ENCODE peak calls at places on chromosomes 7 and 10, in six cellular contexts. One of them, this sample, is unnamed. For H3K36me3, the result is how much of the 10 kb centered on the place peaks cover.

GRCh38 chr10:117684673-117685211 is 142.2 kb downstream of the EMX2 start:
- DNase-seq in neuronal stem cell: no peak
- DNase-seq in mesenchymal stem cell: no peak
- DNase-seq in adipocyte: no peak
- DNase-seq in pancreas: no peak
- DNase-seq in left ventricle myocardium inferior: peak
- DNase-seq in this sample: no peak

GRCh38 chr7:17966706-17967105 is 26.4 kb upstream of the SNX13 start:
- DNase-seq in neuronal stem cell: no peak
- DNase-seq in left ventricle myocardium inferior: no peak
- DNase-seq in adipocyte: no peak
- DNase-seq in pancreas: no peak
- DNase-seq in mesenchymal stem cell: no peak
- DNase-seq in this sample: no peak

GRCh38 chr10:15585303-15585715 is 134.4 kb downstream of the ITGA8 start:
- DNase-seq in pancreas: peak
- DNase-seq in left ventricle myocardium inferior: peak
- DNase-seq in mesenchymal stem cell: peak
- DNase-seq in adipocyte: peak
- DNase-seq in neuronal stem cell: peak
- DNase-seq in this sample: no peak

GRCh38 chr7:22607180-22607579 is 107.2 kb upstream of the STEAP1B start:
- DNase-seq in neuronal stem cell: no peak
- DNase-seq in mesenchymal stem cell: peak
- DNase-seq in adipocyte: no peak
- DNase-seq in pancreas: no peak
- DNase-seq in left ventricle myocardium inferior: no peak
- DNase-seq in this sample: no peak

GRCh38 chr7:55873765-55874164 is 11.2 kb upstream of the SEPTIN14 start:
- DNase-seq in pancreas: no peak
- DNase-seq in mesenchymal stem cell: no peak
- DNase-seq in neuronal stem cell: no peak
- DNase-seq in adipocyte: no peak
- DNase-seq in left ventricle myocardium inferior: no peak
- DNase-seq in this sample: no peak

GRCh38 chr7:94654764-94655561 is 970 bp downstream of the SGCE start:
- DNase-seq in pancreas: no peak
- DNase-seq in left ventricle myocardium inferior: peak
- DNase-seq in neuronal stem cell: peak
- DNase-seq in mesenchymal stem cell: peak
- DNase-seq in adipocyte: peak
- DNase-seq in this sample: no peak

GRCh38 chr10:102660891-102661613 is 16.8 kb downstream of the TRIM8 start:
- DNase-seq in neuronal stem cell: no peak
- DNase-seq in pancreas: peak
- DNase-seq in mesenchymal stem cell: peak
- DNase-seq in adipocyte: peak
- DNase-seq in left ventricle myocardium inferior: peak
- DNase-seq in this sample: no peak

GRCh38 chr7:94041529-94041928 is 37.4 kb upstream of the BET1 start:
- DNase-seq in left ventricle myocardium inferior: no peak
- DNase-seq in adipocyte: peak
- DNase-seq in neuronal stem cell: no peak
- DNase-seq in pancreas: no peak
- DNase-seq in mesenchymal stem cell: peak
- DNase-seq in this sample: no peak

GRCh38 chr10:124670849-124671248 is 73.3 kb downstream of the FAM53B start:
- DNase-seq in mesenchymal stem cell: no peak
- DNase-seq in neuronal stem cell: no peak
- DNase-seq in pancreas: peak
- DNase-seq in left ventricle myocardium inferior: no peak
- DNase-seq in adipocyte: no peak
- DNase-seq in this sample: no peak

GRCh38 chr7:46035166-46035565 is 114.1 kb upstream of the IGFBP3 start:
- DNase-seq in neuronal stem cell: no peak
- DNase-seq in adipocyte: no peak
- DNase-seq in left ventricle myocardium inferior: no peak
- DNase-seq in mesenchymal stem cell: no peak
- DNase-seq in pancreas: no peak
- DNase-seq in this sample: no peak

GRCh38 chr7:98520356-98520932 is 96.6 kb upstream of the NPTX2 start:
- DNase-seq in left ventricle myocardium inferior: no peak
- DNase-seq in pancreas: no peak
- DNase-seq in neuronal stem cell: no peak
- DNase-seq in adipocyte: no peak
- DNase-seq in mesenchymal stem cell: no peak
- DNase-seq in this sample: no peak

GRCh38 chr7:16669581-16669980 is 23.6 kb downstream of the BZW2 start:
- DNase-seq in adipocyte: no peak
- DNase-seq in pancreas: no peak
- DNase-seq in mesenchymal stem cell: peak
- DNase-seq in left ventricle myocardium inferior: no peak
- DNase-seq in neuronal stem cell: no peak
- DNase-seq in this sample: no peak

GRCh38 chr7:128858380-128859231 is 4.0 kb upstream of the ATP6V1F start:
- DNase-seq in mesenchymal stem cell: no peak
- DNase-seq in left ventricle myocardium inferior: peak
- DNase-seq in neuronal stem cell: no peak
- DNase-seq in pancreas: peak
- DNase-seq in adipocyte: no peak
- DNase-seq in this sample: no peak

GRCh38 chr7:92827464-92827863 is 8.9 kb downstream of the CDK6 start:
- DNase-seq in pancreas: no peak
- DNase-seq in adipocyte: no peak
- DNase-seq in neuronal stem cell: no peak
- DNase-seq in mesenchymal stem cell: no peak
- DNase-seq in left ventricle myocardium inferior: no peak
- DNase-seq in this sample: no peak

GRCh38 chr10:88820990-88821389 is 18.5 kb downstream of the LIPM start:
- DNase-seq in left ventricle myocardium inferior: no peak
- DNase-seq in adipocyte: peak
- DNase-seq in pancreas: no peak
- DNase-seq in mesenchymal stem cell: peak
- DNase-seq in neuronal stem cell: no peak
- DNase-seq in this sample: no peak

GRCh38 chr7:70595741-70596574 is 536.0 kb upstream of the GALNT17 start:
- DNase-seq in pancreas: peak
- DNase-seq in neuronal stem cell: no peak
- DNase-seq in mesenchymal stem cell: no peak
- DNase-seq in adipocyte: no peak
- DNase-seq in left ventricle myocardium inferior: no peak
- DNase-seq in this sample: no peak

GRCh38 chr7:92831716-92832622 is 4.4 kb downstream of the CDK6 start:
- DNase-seq in pancreas: no peak
- DNase-seq in adipocyte: peak
- DNase-seq in left ventricle myocardium inferior: no peak
- DNase-seq in neuronal stem cell: no peak
- DNase-seq in mesenchymal stem cell: peak
- DNase-seq in this sample: no peak

GRCh38 chr7:6346581-6346980 is 74.2 kb upstream of the CYTH3 start:
- DNase-seq in left ventricle myocardium inferior: no peak
- DNase-seq in neuronal stem cell: no peak
- DNase-seq in adipocyte: no peak
- DNase-seq in pancreas: no peak
- DNase-seq in mesenchymal stem cell: no peak
- DNase-seq in this sample: no peak

GRCh38 chr10:87657370-87657769 is 2.3 kb upstream of the PAPSS2 start:
- DNase-seq in neuronal stem cell: no peak
- DNase-seq in pancreas: no peak
- DNase-seq in mesenchymal stem cell: peak
- DNase-seq in left ventricle myocardium inferior: no peak
- DNase-seq in adipocyte: peak
- DNase-seq in this sample: no peak

GRCh38 chr7:94580601-94581000 is 71.0 kb downstream of the CASD1 start:
- DNase-seq in left ventricle myocardium inferior: no peak
- DNase-seq in mesenchymal stem cell: peak
- DNase-seq in neuronal stem cell: no peak
- DNase-seq in pancreas: no peak
- DNase-seq in adipocyte: peak
- DNase-seq in this sample: no peak

GRCh38 chr7:131219277-131220041 is 108.2 kb upstream of the MKLN1 start:
- DNase-seq in pancreas: no peak
- DNase-seq in adipocyte: no peak
- DNase-seq in neuronal stem cell: no peak
- DNase-seq in mesenchymal stem cell: no peak
- DNase-seq in left ventricle myocardium inferior: peak
- DNase-seq in this sample: peak

GRCh38 chr7:121541457-121541856 is 145.3 kb upstream of the FAM3C start:
- DNase-seq in adipocyte: no peak
- DNase-seq in mesenchymal stem cell: no peak
- DNase-seq in neuronal stem cell: no peak
- DNase-seq in pancreas: no peak
- DNase-seq in left ventricle myocardium inferior: no peak
- DNase-seq in this sample: no peak

GRCh38 chr10:78359641-78360091 is 326.0 kb downstream of the RPS24 start:
- DNase-seq in adipocyte: no peak
- DNase-seq in mesenchymal stem cell: peak
- DNase-seq in left ventricle myocardium inferior: no peak
- DNase-seq in pancreas: no peak
- DNase-seq in neuronal stem cell: no peak
- DNase-seq in this sample: no peak

GRCh38 chr7:265192-265997 is 24.6 kb upstream of the FOXL3 start:
- DNase-seq in pancreas: peak
- DNase-seq in mesenchymal stem cell: no peak
- DNase-seq in adipocyte: no peak
- DNase-seq in neuronal stem cell: no peak
- DNase-seq in left ventricle myocardium inferior: no peak
- DNase-seq in this sample: no peak

GRCh38 chr7:39084344-39084743 is 106.6 kb downstream of the POU6F2 start:
- DNase-seq in mesenchymal stem cell: no peak
- DNase-seq in neuronal stem cell: no peak
- DNase-seq in adipocyte: no peak
- DNase-seq in left ventricle myocardium inferior: no peak
- DNase-seq in pancreas: no peak
- DNase-seq in this sample: no peak

GRCh38 chr10:126997801-126998590 is 92.8 kb downstream of the DOCK1 start:
- DNase-seq in left ventricle myocardium inferior: no peak
- DNase-seq in mesenchymal stem cell: no peak
- DNase-seq in neuronal stem cell: no peak
- DNase-seq in adipocyte: no peak
- DNase-seq in pancreas: no peak
- DNase-seq in this sample: no peak

GRCh38 chr7:136405931-136406777 is 429.0 kb upstream of the MTPN start:
- DNase-seq in pancreas: no peak
- DNase-seq in neuronal stem cell: peak
- DNase-seq in mesenchymal stem cell: peak
- DNase-seq in adipocyte: peak
- DNase-seq in left ventricle myocardium inferior: no peak
- DNase-seq in this sample: no peak

GRCh38 chr10:129464251-129464650 is 2.8 kb upstream of the MGMT start:
- DNase-seq in pancreas: no peak
- DNase-seq in mesenchymal stem cell: no peak
- DNase-seq in adipocyte: no peak
- DNase-seq in left ventricle myocardium inferior: no peak
- DNase-seq in neuronal stem cell: no peak
- DNase-seq in this sample: no peak

DNA sequence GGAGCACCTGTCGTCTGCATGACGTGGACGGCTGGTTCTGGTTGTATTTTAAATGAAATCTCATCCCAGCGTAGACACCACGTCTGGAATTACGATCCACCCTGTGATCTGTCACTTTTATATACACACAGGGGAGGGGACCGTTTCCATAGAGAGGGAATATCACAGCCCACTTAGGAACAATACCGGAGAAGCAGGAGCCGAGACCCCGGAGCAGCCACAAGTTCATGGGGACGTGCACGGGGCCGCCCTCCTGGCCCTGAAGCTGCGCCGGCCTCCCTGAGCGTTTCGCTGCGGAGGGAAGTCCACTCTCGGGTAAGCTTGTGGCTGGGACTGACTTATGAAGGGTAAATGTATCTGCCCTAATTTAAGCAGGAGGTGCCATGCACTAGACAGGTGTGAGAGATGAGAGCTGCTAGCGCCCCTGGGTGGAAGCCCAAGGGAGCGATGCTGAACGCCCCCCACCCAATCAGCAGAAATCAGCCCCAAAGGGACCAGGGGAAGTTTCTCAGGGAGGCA is at the start of gene UCN3:
- DNase-seq in adipocyte: no peak
- DNase-seq in pancreas: no peak
- DNase-seq in mesenchymal stem cell: no peak
- DNase-seq in left ventricle myocardium inferior: no peak
- DNase-seq in neuronal stem cell: no peak
- DNase-seq in this sample: no peak
- H3K4me3 ChIP-seq in adipocyte: no peak
- H3K4me3 ChIP-seq in pancreas: no peak
- H3K4me3 ChIP-seq in mesenchymal stem cell: no peak
- H3K4me3 ChIP-seq in left ventricle myocardium inferior: no peak
- H3K4me3 ChIP-seq in neuronal stem cell: no peak
- H3K4me3 ChIP-seq in this sample: no peak

DNA sequence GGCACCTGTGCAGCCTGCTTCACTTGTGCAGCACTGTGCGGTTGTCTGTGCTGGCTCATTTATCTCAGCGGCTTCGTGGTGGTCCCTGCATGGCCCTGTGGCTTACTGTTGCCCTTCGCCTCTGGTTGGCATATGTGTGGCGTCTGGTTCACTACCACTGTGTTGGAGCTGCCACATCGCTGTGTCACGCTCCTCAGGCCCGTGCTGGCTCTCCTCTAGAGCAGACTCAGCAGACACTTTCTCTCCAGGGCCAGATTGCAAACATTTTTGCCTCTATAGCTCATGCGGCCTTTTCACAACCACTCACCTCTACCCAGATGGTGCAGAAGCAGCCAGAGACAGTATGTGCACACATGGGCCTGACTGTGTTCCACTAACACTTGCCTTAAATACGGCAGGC is 37.9 kb downstream of the PPP2R2D start:
- DNase-seq in left ventricle myocardium inferior: no peak
- DNase-seq in pancreas: peak
- DNase-seq in adipocyte: no peak
- DNase-seq in neuronal stem cell: no peak
- DNase-seq in mesenchymal stem cell: no peak
- DNase-seq in this sample: no peak
- H3K36me3 ChIP-seq in left ventricle myocardium inferior: half or more
- H3K36me3 ChIP-seq in pancreas: half or more
- H3K36me3 ChIP-seq in adipocyte: half or more
- H3K36me3 ChIP-seq in neuronal stem cell: half or more
- H3K36me3 ChIP-seq in mesenchymal stem cell: half or more
- H3K36me3 ChIP-seq in this sample: under half

GRCh38 chr7:72335561-72336381 is 76.4 kb downstream of the CALN1 start:
- DNase-seq in mesenchymal stem cell: no peak
- DNase-seq in left ventricle myocardium inferior: no peak
- DNase-seq in pancreas: peak
- DNase-seq in neuronal stem cell: no peak
- DNase-seq in adipocyte: no peak
- DNase-seq in this sample: no peak
- H3K4me3 ChIP-seq in mesenchymal stem cell: no peak
- H3K4me3 ChIP-seq in left ventricle myocardium inferior: peak
- H3K4me3 ChIP-seq in pancreas: peak
- H3K4me3 ChIP-seq in neuronal stem cell: peak
- H3K4me3 ChIP-seq in adipocyte: no peak
- H3K4me3 ChIP-seq in this sample: peak

DNA sequence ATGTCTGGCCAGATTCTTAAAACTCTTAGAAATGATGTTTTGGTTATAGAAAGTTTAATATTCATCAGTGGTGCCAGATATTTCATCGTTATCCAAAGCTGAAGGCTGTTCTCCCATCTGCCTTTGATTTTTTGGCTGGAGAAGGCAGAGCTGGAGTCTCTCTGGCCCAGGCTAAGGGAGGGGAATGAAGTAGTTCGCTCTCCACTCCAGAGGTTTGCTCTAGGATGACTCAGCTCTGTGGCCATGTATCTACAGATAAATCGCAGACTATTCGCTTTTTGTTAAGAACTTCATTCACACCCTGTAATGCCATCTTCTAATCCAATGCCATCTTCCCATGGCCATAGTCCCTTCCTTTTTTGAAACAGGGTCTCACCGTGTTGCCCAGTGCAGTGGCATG is 17.1 kb downstream of the RCC1L start:
- DNase-seq in left ventricle myocardium inferior: no peak
- DNase-seq in pancreas: no peak
- DNase-seq in neuronal stem cell: no peak
- DNase-seq in mesenchymal stem cell: peak
- DNase-seq in adipocyte: peak
- DNase-seq in this sample: no peak
- H3K36me3 ChIP-seq in left ventricle myocardium inferior: half or more
- H3K36me3 ChIP-seq in pancreas: half or more
- H3K36me3 ChIP-seq in neuronal stem cell: half or more
- H3K36me3 ChIP-seq in mesenchymal stem cell: half or more
- H3K36me3 ChIP-seq in adipocyte: half or more
- H3K36me3 ChIP-seq in this sample: under half